ENCODE peak calls at places on chromosomes 11 and 22, in five cellular contexts. J is left cardiac atrium, R is PC-3, Y is fibroblast of the conjunctiva, G is Peyer's patch. P is an unnamed sample.

GRCh38 chr11:15988693-15989231 is 367.6 kb downstream of the SOX6 start:
- DNase-seq in R (no peak), Y (no peak), G (no peak), J (peak), P (no peak)

GRCh38 chr11:125679397-125679796 is 1.2 kb downstream of the ACRV1 start:
- DNase-seq in G (no peak), J (no peak), R (peak), Y (no peak), P (no peak)

GRCh38 chr11:103730151-103730940 is 306.1 kb upstream of the DDI1 start:
- DNase-seq in G (no peak), J (no peak), Y (no peak), R (peak), P (no peak)

GRCh38 chr11:67440229-67441081 is 2.8 kb downstream of the CORO1B start:
- DNase-seq in J (peak), R (no peak), Y (no peak), G (no peak), P (no peak)

GRCh38 chr11:46382644-46383403 is 1.4 kb downstream of the MDK start:
- DNase-seq in R (peak), Y (no peak), J (no peak), G (no peak), P (no peak)

GRCh38 chr11:87722756-87723599 is 452.3 kb downstream of the RAB38 start:
- DNase-seq in Y (no peak), J (no peak), R (peak), G (peak), P (no peak)

GRCh38 chr11:76990628-76991027 is 43.6 kb upstream of the B3GNT6 start:
- DNase-seq in R (no peak), J (no peak), Y (no peak), G (no peak), P (no peak)

GRCh38 chr11:12731841-12732336 is 57.7 kb downstream of the TEAD1 start:
- DNase-seq in R (peak), G (no peak), J (no peak), Y (no peak), P (no peak)

GRCh38 chr22:22143448-22143847 is 101.1 kb upstream of the VPREB1 start:
- DNase-seq in R (no peak), J (no peak), G (no peak), Y (no peak), P (no peak)

GRCh38 chr22:19036229-19036522 is 86.0 kb downstream of the DGCR2 start:
- DNase-seq in Y (no peak), J (no peak), R (no peak), G (no peak), P (no peak)

GRCh38 chr11:94457118-94458029 is 36.3 kb downstream of the MRE11 start:
- DNase-seq in R (no peak), Y (no peak), G (no peak), J (no peak), P (no peak)

GRCh38 chr11:43830928-43831440 is 49.6 kb upstream of the ALKBH3 start:
- DNase-seq in G (peak), Y (peak), J (peak), R (peak), P (peak)

GRCh38 chr11:106077609-106078517 is at the start of gene AASDHPPT:
- DNase-seq in Y (peak), G (no peak), R (peak), J (no peak), P (peak)

GRCh38 chr22:42967933-42968332 is 47.0 kb downstream of the PACSIN2 start:
- DNase-seq in J (peak), R (no peak), Y (no peak), G (peak), P (peak)

GRCh38 chr11:1419811-1420210 is 30.1 kb downstream of the BRSK2 start:
- DNase-seq in R (no peak), G (no peak), J (no peak), Y (no peak), P (no peak)

GRCh38 chr11:81574301-81574700 is 1159.4 kb downstream of the FAM181B start:
- DNase-seq in R (no peak), Y (no peak), G (no peak), J (no peak), P (no peak)

GRCh38 chr11:44811841-44812448 is 85.2 kb downstream of the TSPAN18 start:
- DNase-seq in J (no peak), R (no peak), G (no peak), Y (no peak), P (no peak)

GRCh38 chr11:10625982-10626311 is 57.5 kb upstream of the LYVE1 start:
- DNase-seq in Y (no peak), R (no peak), J (no peak), G (no peak), P (peak)

GRCh38 chr22:36386900-36387663 is 685 bp downstream of the MYH9 start:
- DNase-seq in G (peak), Y (no peak), R (no peak), J (peak), P (no peak)

GRCh38 chr11:44886765-44887164 is 63.9 kb downstream of the TP53I11 start:
- DNase-seq in G (no peak), R (no peak), J (no peak), Y (peak), P (no peak)

GRCh38 chr11:117575856-117576255 is 221.2 kb downstream of the DSCAML1 start:
- DNase-seq in Y (no peak), R (no peak), J (no peak), G (no peak), P (no peak)

GRCh38 chr22:31288496-31289235 is 3.6 kb downstream of the PIK3IP1 start:
- DNase-seq in R (no peak), G (no peak), Y (no peak), J (no peak), P (no peak)

GRCh38 chr11:12765428-12765827 is 91.2 kb downstream of the TEAD1 start:
- DNase-seq in G (no peak), R (no peak), J (no peak), Y (peak), P (no peak)

GRCh38 chr11:134659882-134660281 is 247.8 kb upstream of the B3GAT1 start:
- DNase-seq in R (no peak), Y (no peak), J (no peak), G (peak), P (no peak)

GRCh38 chr22:42189761-42190160 is 59.2 kb upstream of the CYP2D6 start:
- DNase-seq in J (no peak), R (no peak), Y (no peak), G (no peak), P (no peak)

GRCh38 chr22:34966980-34967379 is 99.0 kb upstream of the ISX start:
- DNase-seq in G (no peak), R (peak), J (no peak), Y (no peak), P (no peak)

GRCh38 chr11:34749666-34750659 is 129.1 kb downstream of the EHF start:
- DNase-seq in J (peak), Y (peak), G (peak), R (peak), P (no peak)

GRCh38 chr11:6895010-6895409 is 2.7 kb upstream of the OR2D2 start:
- DNase-seq in R (no peak), Y (no peak), G (no peak), J (no peak), P (no peak)

GRCh38 chr22:23373601-23374000 is 193.3 kb downstream of the BCR start:
- DNase-seq in Y (no peak), R (no peak), J (no peak), G (peak), P (no peak)